ENCODE peak calls at places on chromosome 21, in nine cellular contexts. Q, V, N, P, S, Y, C, I and M are unnamed samples.

GRCh38 chr21:42321845-42322244 is 6.6 kb upstream of the TFF3 start:
- DNase-seq in I (no peak), P (no peak), Y (no peak), C (no peak), V (no peak), Q (no peak), N (no peak), S (no peak), M (no peak)

GRCh38 chr21:42678118-42678430 is 24.7 kb downstream of the PDE9A start:
- DNase-seq in Y (no peak), C (no peak), P (no peak), I (no peak), V (no peak), Q (no peak), N (no peak), S (no peak), M (no peak)

GRCh38 chr21:42839271-42840231 is 39.8 kb downstream of the WDR4 start:
- DNase-seq in S (peak), V (no peak), Y (no peak), C (no peak), P (peak), N (no peak), I (peak), Q (no peak), M (no peak)

GRCh38 chr21:41663805-41664788 is 102.8 kb downstream of the RIPK4 start:
- DNase-seq in V (peak), Q (no peak), I (no peak), Y (peak), N (no peak), C (no peak), S (no peak), P (peak), M (peak)

GRCh38 chr21:42787613-42788012 is 91.7 kb downstream of the WDR4 start:
- DNase-seq in C (no peak), Y (no peak), N (no peak), P (no peak), Q (no peak), V (no peak), S (no peak), I (no peak), M (no peak)

GRCh38 chr21:17725339-17725738 is 93.8 kb downstream of the C21orf91 start:
- DNase-seq in C (no peak), Q (no peak), P (no peak), S (no peak), I (no peak), N (no peak), V (no peak), Y (no peak), M (no peak)

GRCh38 chr21:40143822-40144525 is 276.7 kb downstream of the PCP4 start:
- DNase-seq in C (peak), V (peak), P (peak), I (peak), S (no peak), N (no peak), Q (peak), Y (peak), M (peak)

GRCh38 chr21:42614391-42614790 is 39.0 kb upstream of the PDE9A start:
- DNase-seq in S (no peak), P (peak), N (no peak), Y (no peak), Q (no peak), I (no peak), V (no peak), C (no peak), M (no peak)

GRCh38 chr21:38669186-38669585 is 136.5 kb upstream of the ETS2 start:
- DNase-seq in Y (peak), I (no peak), N (peak), P (no peak), S (no peak), Q (no peak), C (no peak), V (peak), M (peak)

GRCh38 chr21:41703857-41704501 is 62.9 kb downstream of the RIPK4 start:
- DNase-seq in Y (peak), Q (no peak), S (no peak), I (peak), N (no peak), P (peak), V (no peak), C (peak), M (no peak)

GRCh38 chr21:42424848-42425602 is 21.3 kb downstream of the UBASH3A start:
- DNase-seq in P (peak), Y (peak), N (no peak), Q (no peak), S (no peak), I (no peak), C (no peak), V (no peak), M (peak)

GRCh38 chr21:42527489-42528158 is 14.0 kb downstream of the SLC37A1 start:
- DNase-seq in N (no peak), S (no peak), P (peak), I (no peak), Q (no peak), Y (no peak), C (no peak), V (no peak), M (no peak)

GRCh38 chr21:37974081-37974480 is 57.8 kb upstream of the KCNJ6 start:
- DNase-seq in Q (no peak), I (no peak), P (no peak), S (no peak), V (peak), Y (no peak), C (no peak), N (no peak), M (no peak)

GRCh38 chr21:41465176-41465781 is 39.2 kb downstream of the MX1 start:
- DNase-seq in N (no peak), Y (no peak), S (no peak), C (no peak), I (no peak), Q (no peak), V (no peak), P (peak), M (no peak)

GRCh38 chr21:42671778-42672593 is 18.6 kb downstream of the PDE9A start:
- DNase-seq in Q (no peak), C (no peak), Y (no peak), P (no peak), S (no peak), V (no peak), N (no peak), I (no peak), M (peak)

GRCh38 chr21:39799178-39799577 is 54.2 kb downstream of the IGSF5 start:
- DNase-seq in P (no peak), C (no peak), Y (peak), I (no peak), V (no peak), S (no peak), Q (peak), N (no peak), M (no peak)

GRCh38 chr21:36686955-36687354 is 12.0 kb upstream of the SIM2 start:
- DNase-seq in Y (no peak), I (no peak), P (no peak), C (no peak), S (no peak), V (no peak), Q (no peak), N (no peak), M (no peak)

GRCh38 chr21:41029573-41029972 is 138.4 kb upstream of the BACE2 start:
- DNase-seq in S (no peak), N (no peak), I (no peak), Q (no peak), C (no peak), V (no peak), P (no peak), Y (no peak), M (no peak)

GRCh38 chr21:29196664-29197052 is 66.2 kb downstream of the MAP3K7CL start:
- DNase-seq in V (peak), P (no peak), Y (no peak), I (no peak), Q (no peak), C (no peak), S (no peak), N (no peak), M (no peak)

GRCh38 chr21:45291613-45292398 is 4.1 kb upstream of the POFUT2 start:
- DNase-seq in S (peak), C (peak), I (peak), Y (no peak), V (no peak), Q (no peak), N (no peak), P (no peak), M (no peak)
- TF ChIP-seq CTCF in S (no peak), C (no peak), I (no peak), Y (no peak), V (no peak), Q (no peak), N (no peak), P (no peak), M (no peak)

GRCh38 chr21:46324390-46325072 is 575 bp downstream of the PCNT start:
- DNase-seq in S (peak), C (peak), V (peak), Y (peak), P (peak), I (peak), N (peak), Q (peak), M (peak)
- TF ChIP-seq POLR2A in S (peak), C (peak), V (no peak), Y (peak), P (peak), I (no peak), N (peak), Q (peak), M (peak)

GRCh38 chr21:31476551-31477120 is 132.6 kb upstream of the TIAM1 start:
- DNase-seq in S (no peak), C (no peak), Y (no peak), V (no peak), N (peak), Q (no peak), I (no peak), P (no peak), M (no peak)
- TF ChIP-seq CTCF in S (no peak), C (no peak), Y (no peak), V (no peak), N (no peak), Q (no peak), I (no peak), P (no peak), M (no peak)

GRCh38 chr21:35563885-35564451 is 496.4 kb downstream of the SETD4 start:
- DNase-seq in N (no peak), I (no peak), V (peak), Q (peak), C (peak), P (no peak), S (peak), Y (peak), M (peak)

GRCh38 chr21:35562876-35563275 is 497.4 kb downstream of the SETD4 start:
- DNase-seq in C (no peak), P (no peak), V (peak), N (no peak), I (no peak), S (no peak), Y (no peak), Q (no peak), M (no peak)

GRCh38 chr21:35561076-35561475 is 499.2 kb downstream of the SETD4 start:
- DNase-seq in Q (no peak), I (no peak), S (no peak), V (no peak), Y (no peak), C (no peak), N (no peak), P (no peak), M (no peak)

GRCh38 chr21:35566874-35567273 is 493.5 kb downstream of the SETD4 start:
- DNase-seq in Q (no peak), S (no peak), C (no peak), N (no peak), P (no peak), V (no peak), I (no peak), Y (no peak), M (no peak)

DNA sequence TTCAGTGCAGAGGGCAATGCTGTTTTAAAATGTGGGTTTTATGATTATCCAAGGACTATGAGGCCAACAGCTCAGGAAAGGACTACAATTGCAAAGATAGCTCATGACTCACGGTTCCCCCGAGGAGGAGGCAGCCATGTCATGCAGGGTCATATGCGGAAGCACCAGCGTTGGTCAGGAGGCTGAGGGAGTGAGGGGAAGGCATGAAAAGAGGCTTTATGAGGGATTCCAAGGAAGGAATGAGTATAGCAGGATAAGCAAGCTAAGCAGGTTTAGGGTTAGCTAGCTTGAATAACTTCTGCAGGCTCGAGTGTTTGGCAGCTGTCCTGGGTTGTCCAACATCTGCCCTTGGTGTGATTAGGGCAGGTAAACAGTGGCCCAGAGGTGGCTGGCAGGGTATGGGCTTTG is 495.1 kb downstream of the SETD4 start:
- DNase-seq in N (no peak), Q (peak), I (peak), S (peak), C (peak), P (no peak), Y (no peak), V (peak), M (peak)
- TF ChIP-seq POLR2A in N (no peak), Q (no peak), I (no peak), S (no peak), C (no peak), P (no peak), Y (no peak), V (no peak), M (no peak)

GRCh38 chr21:26169061-26169610 is 1.4 kb downstream of the APP start:
- DNase-seq in V (peak), P (peak), C (peak), Q (peak), N (peak), I (peak), Y (peak), S (peak), M (peak)
- TF ChIP-seq CTCF in V (peak), P (no peak), C (peak), Q (peak), N (peak), I (peak), Y (peak), S (no peak), M (no peak)

GRCh38 chr21:33562389-33562788 is 19.6 kb downstream of the SON start:
- DNase-seq in V (no peak), P (no peak), S (no peak), I (no peak), C (no peak), Y (no peak), Q (no peak), N (no peak), M (no peak)
- TF ChIP-seq POLR2A in V (no peak), P (no peak), S (no peak), I (no peak), C (no peak), Y (no peak), Q (no peak), N (no peak), M (no peak)